ENCODE peak calls at places on chromosome 22, in nine cellular contexts. I is Peyer's patch; O is OCI-M1; V is B cell; L is CD4-positive, alpha-beta T cell; N is ecto neural progenitor cell; Y is fibroblast of lung; U is KBM-7; R is A549. M is an unnamed sample.

GRCh38 chr22:17578129-17578754 is 14.9 kb downstream of the SLC25A18 start:
- DNase-seq in I (no peak), O (no peak), V (no peak), L (no peak), N (no peak), Y (peak), U (no peak), R (no peak), M (no peak)

GRCh38 chr22:36363378-36363931 is 24.3 kb downstream of the MYH9 start:
- DNase-seq in I (no peak), O (no peak), V (no peak), L (no peak), N (no peak), Y (no peak), U (no peak), R (no peak), M (no peak)

GRCh38 chr22:26439559-26439958 is 10.5 kb downstream of the ASPHD2 start:
- DNase-seq in I (no peak), O (no peak), V (no peak), L (no peak), N (no peak), Y (no peak), U (no peak), R (no peak), M (no peak)

GRCh38 chr22:49767355-49768062 is 60.2 kb downstream of the BRD1 start:
- DNase-seq in I (no peak), O (peak), V (no peak), L (no peak), N (peak), Y (peak), U (peak), R (peak), M (no peak)

GRCh38 chr22:18091478-18091877 is 13.7 kb downstream of the PEX26 start:
- DNase-seq in I (no peak), O (no peak), V (no peak), L (no peak), N (no peak), Y (no peak), U (no peak), R (no peak), M (no peak)

GRCh38 chr22:39405346-39406085 is 5.9 kb downstream of the TAB1 start:
- DNase-seq in I (no peak), O (no peak), V (no peak), L (no peak), N (no peak), Y (peak), U (no peak), R (no peak), M (no peak)

GRCh38 chr22:45638834-45639746 is 32.5 kb upstream of the ATXN10 start:
- DNase-seq in I (no peak), O (peak), V (no peak), L (no peak), N (no peak), Y (peak), U (peak), R (peak), M (no peak)

GRCh38 chr22:23762866-23763578 is at the start of gene C22orf15:
- DNase-seq in I (peak), O (no peak), V (no peak), L (peak), N (no peak), Y (no peak), U (peak), R (no peak), M (no peak)

GRCh38 chr22:47287516-47287915 is 525.1 kb downstream of the TBC1D22A start:
- DNase-seq in I (no peak), O (no peak), V (no peak), L (no peak), N (no peak), Y (no peak), U (no peak), R (no peak), M (no peak)

GRCh38 chr22:49587987-49588386 is 239.7 kb downstream of the BRD1 start:
- DNase-seq in I (no peak), O (no peak), V (no peak), L (no peak), N (no peak), Y (no peak), U (no peak), R (no peak), M (no peak)

GRCh38 chr22:39088688-39089032 is 8.4 kb upstream of the APOBEC3H start:
- DNase-seq in I (no peak), O (no peak), V (no peak), L (no peak), N (no peak), Y (no peak), U (no peak), R (no peak), M (no peak)

GRCh38 chr22:24271406-24271760 is 752 bp downstream of the SPECC1L start:
- DNase-seq in I (no peak), O (peak), V (no peak), L (no peak), N (no peak), Y (peak), U (no peak), R (no peak), M (no peak)

GRCh38 chr22:41799486-41800347 is 762 bp upstream of the CCDC134 start:
- DNase-seq in I (no peak), O (peak), V (peak), L (peak), N (peak), Y (peak), U (no peak), R (no peak), M (no peak)

GRCh38 chr22:39941661-39942060 is 18.5 kb upstream of the TMA7B start:
- DNase-seq in I (no peak), O (no peak), V (no peak), L (no peak), N (no peak), Y (no peak), U (no peak), R (no peak), M (no peak)

GRCh38 chr22:26718905-26719304 is 61.5 kb downstream of the MIAT start:
- DNase-seq in I (no peak), O (no peak), V (no peak), L (no peak), N (no peak), Y (peak), U (no peak), R (peak), M (peak)

GRCh38 chr22:21457023-21457787 is 10.0 kb upstream of the TMEM191C start:
- DNase-seq in I (no peak), O (no peak), V (no peak), L (no peak), N (no peak), Y (peak), U (no peak), R (peak), M (peak)

GRCh38 chr22:49235463-49236300 is 592.0 kb downstream of the BRD1 start:
- DNase-seq in I (no peak), O (no peak), V (no peak), L (no peak), N (peak), Y (no peak), U (no peak), R (no peak), M (no peak)

GRCh38 chr22:43587574-43587973 is 175.8 kb downstream of the MPPED1 start:
- DNase-seq in I (no peak), O (peak), V (no peak), L (no peak), N (no peak), Y (peak), U (no peak), R (no peak), M (no peak)

GRCh38 chr22:21634844-21635243 is 2.3 kb downstream of the CCDC116 start:
- DNase-seq in I (no peak), O (no peak), V (no peak), L (no peak), N (no peak), Y (no peak), U (no peak), R (no peak), M (no peak)

GRCh38 chr22:48338793-48339705 is 1488.6 kb downstream of the BRD1 start:
- DNase-seq in I (no peak), O (no peak), V (no peak), L (no peak), N (no peak), Y (no peak), U (no peak), R (no peak), M (no peak)

GRCh38 chr22:39359659-39360195 is 9.9 kb downstream of the SYNGR1 start:
- DNase-seq in I (no peak), O (no peak), V (peak), L (no peak), N (no peak), Y (no peak), U (no peak), R (no peak), M (no peak)

GRCh38 chr22:28268176-28268575 is 349.1 kb upstream of the PITPNB start:
- DNase-seq in I (no peak), O (no peak), V (no peak), L (no peak), N (no peak), Y (no peak), U (no peak), R (no peak), M (no peak)

GRCh38 chr22:36156515-36157419 is 3.8 kb downstream of the APOL3 start:
- DNase-seq in I (peak), O (peak), V (peak), L (peak), N (peak), Y (peak), U (peak), R (no peak), M (peak)

GRCh38 chr22:46974631-46975585 is 212.5 kb downstream of the TBC1D22A start:
- DNase-seq in I (no peak), O (no peak), V (no peak), L (no peak), N (no peak), Y (no peak), U (no peak), R (no peak), M (no peak)

GRCh38 chr22:50176850-50177536 is 6.5 kb downstream of the PANX2 start:
- DNase-seq in I (no peak), O (no peak), V (no peak), L (no peak), N (no peak), Y (no peak), U (no peak), R (no peak), M (no peak)

GRCh38 chr22:50060441-50061140 is 2.5 kb upstream of the TTLL8 start:
- DNase-seq in I (no peak), O (no peak), V (no peak), L (no peak), N (no peak), Y (no peak), U (no peak), R (no peak), M (no peak)